ENCODE peak calls at places on chromosomes 13 and 19, in nine cellular contexts. One of them, this sample, is unnamed.

GRCh38 chr13:40509876-40510275 is 156.6 kb downstream of the FOXO1 start:
- DNase-seq in fibroblast of mammary gland: peak; percentile 15
- DNase-seq in heart left ventricle: no peak
- DNase-seq in WTC11: no peak
- DNase-seq in cardiac muscle cell: no peak
- DNase-seq in psoas muscle: no peak
- DNase-seq in Caco-2: no peak
- DNase-seq in activated B cell treated with CpG ODN at 0.5 μM for 24 hours: no peak
- DNase-seq in progenitor cell of endocrine pancreas: no peak
- DNase-seq in this sample: no peak

GRCh38 chr19:33646306-33646705 is 24.6 kb downstream of the CHST8 start:
- DNase-seq in fibroblast of mammary gland: no peak
- DNase-seq in heart left ventricle: no peak
- DNase-seq in WTC11: no peak
- DNase-seq in cardiac muscle cell: no peak
- DNase-seq in psoas muscle: no peak
- DNase-seq in Caco-2: no peak
- DNase-seq in activated B cell treated with CpG ODN at 0.5 μM for 24 hours: no peak
- DNase-seq in progenitor cell of endocrine pancreas: no peak
- DNase-seq in this sample: no peak

GRCh38 chr13:79267560-79267959 is 138.5 kb downstream of the RBM26 start:
- DNase-seq in fibroblast of mammary gland: no peak
- DNase-seq in heart left ventricle: no peak
- DNase-seq in WTC11: no peak
- DNase-seq in cardiac muscle cell: no peak
- DNase-seq in psoas muscle: no peak
- DNase-seq in Caco-2: no peak
- DNase-seq in activated B cell treated with CpG ODN at 0.5 μM for 24 hours: no peak
- DNase-seq in progenitor cell of endocrine pancreas: no peak
- DNase-seq in this sample: no peak

GRCh38 chr13:112711528-112712265 is 21.9 kb downstream of the ATP11A start:
- DNase-seq in fibroblast of mammary gland: peak; percentile 97
- DNase-seq in heart left ventricle: peak; percentile 92
- DNase-seq in WTC11: peak; percentile 74
- DNase-seq in cardiac muscle cell: peak; percentile 87
- DNase-seq in psoas muscle: peak; percentile 83
- DNase-seq in Caco-2: peak; percentile 94
- DNase-seq in activated B cell treated with CpG ODN at 0.5 μM for 24 hours: no peak
- DNase-seq in progenitor cell of endocrine pancreas: peak; percentile 44
- DNase-seq in this sample: peak; percentile 84

GRCh38 chr13:51523082-51523518 is 61.2 kb upstream of the WDFY2 start:
- DNase-seq in fibroblast of mammary gland: peak; percentile 88
- DNase-seq in heart left ventricle: no peak
- DNase-seq in WTC11: no peak
- DNase-seq in cardiac muscle cell: no peak
- DNase-seq in psoas muscle: no peak
- DNase-seq in Caco-2: no peak
- DNase-seq in activated B cell treated with CpG ODN at 0.5 μM for 24 hours: no peak
- DNase-seq in progenitor cell of endocrine pancreas: no peak
- DNase-seq in this sample: no peak

GRCh38 chr19:33426621-33427475 is 53.3 kb downstream of the CEBPG start:
- DNase-seq in fibroblast of mammary gland: no peak
- DNase-seq in heart left ventricle: peak; percentile 5
- DNase-seq in WTC11: no peak
- DNase-seq in cardiac muscle cell: peak; percentile 18
- DNase-seq in psoas muscle: peak; percentile 4
- DNase-seq in Caco-2: no peak
- DNase-seq in activated B cell treated with CpG ODN at 0.5 μM for 24 hours: no peak
- DNase-seq in progenitor cell of endocrine pancreas: no peak
- DNase-seq in this sample: no peak

GRCh38 chr13:44726777-44727176 is 150.6 kb upstream of the TSC22D1 start:
- DNase-seq in fibroblast of mammary gland: no peak
- DNase-seq in heart left ventricle: no peak
- DNase-seq in WTC11: no peak
- DNase-seq in cardiac muscle cell: no peak
- DNase-seq in psoas muscle: no peak
- DNase-seq in Caco-2: no peak
- DNase-seq in activated B cell treated with CpG ODN at 0.5 μM for 24 hours: no peak
- DNase-seq in progenitor cell of endocrine pancreas: no peak
- DNase-seq in this sample: no peak

GRCh38 chr19:43751466-43752220 is 3.1 kb downstream of the SMG9 start:
- DNase-seq in fibroblast of mammary gland: peak; percentile 34
- DNase-seq in heart left ventricle: no peak
- DNase-seq in WTC11: no peak
- DNase-seq in cardiac muscle cell: no peak
- DNase-seq in psoas muscle: no peak
- DNase-seq in Caco-2: no peak
- DNase-seq in activated B cell treated with CpG ODN at 0.5 μM for 24 hours: no peak
- DNase-seq in progenitor cell of endocrine pancreas: no peak
- DNase-seq in this sample: no peak

GRCh38 chr19:43625918-43626579 is 6.6 kb upstream of the ZNF428 start:
- DNase-seq in fibroblast of mammary gland: peak; percentile 50
- DNase-seq in heart left ventricle: no peak
- DNase-seq in WTC11: peak; percentile 74
- DNase-seq in cardiac muscle cell: peak; percentile 13
- DNase-seq in psoas muscle: no peak
- DNase-seq in Caco-2: no peak
- DNase-seq in activated B cell treated with CpG ODN at 0.5 μM for 24 hours: no peak
- DNase-seq in progenitor cell of endocrine pancreas: no peak
- DNase-seq in this sample: no peak

GRCh38 chr19:389935-390289 is 19.0 kb downstream of the C2CD4C start:
- DNase-seq in fibroblast of mammary gland: no peak
- DNase-seq in heart left ventricle: no peak
- DNase-seq in WTC11: no peak
- DNase-seq in cardiac muscle cell: no peak
- DNase-seq in psoas muscle: no peak
- DNase-seq in Caco-2: no peak
- DNase-seq in activated B cell treated with CpG ODN at 0.5 μM for 24 hours: no peak
- DNase-seq in progenitor cell of endocrine pancreas: no peak
- DNase-seq in this sample: no peak

GRCh38 chr19:388691-389090 is 20.3 kb downstream of the C2CD4C start:
- DNase-seq in fibroblast of mammary gland: no peak
- DNase-seq in heart left ventricle: peak; percentile 16
- DNase-seq in WTC11: peak; percentile 8
- DNase-seq in cardiac muscle cell: no peak
- DNase-seq in psoas muscle: no peak
- DNase-seq in Caco-2: no peak
- DNase-seq in activated B cell treated with CpG ODN at 0.5 μM for 24 hours: no peak
- DNase-seq in progenitor cell of endocrine pancreas: no peak
- DNase-seq in this sample: no peak

GRCh38 chr19:390386-391198 is 18.4 kb downstream of the C2CD4C start:
- DNase-seq in fibroblast of mammary gland: no peak
- DNase-seq in heart left ventricle: no peak
- DNase-seq in WTC11: no peak
- DNase-seq in cardiac muscle cell: no peak
- DNase-seq in psoas muscle: no peak
- DNase-seq in Caco-2: no peak
- DNase-seq in activated B cell treated with CpG ODN at 0.5 μM for 24 hours: no peak
- DNase-seq in progenitor cell of endocrine pancreas: no peak
- DNase-seq in this sample: no peak

GRCh38 chr19:387777-388176 is 21.2 kb downstream of the C2CD4C start:
- DNase-seq in fibroblast of mammary gland: no peak
- DNase-seq in heart left ventricle: no peak
- DNase-seq in WTC11: no peak
- DNase-seq in cardiac muscle cell: no peak
- DNase-seq in psoas muscle: no peak
- DNase-seq in Caco-2: no peak
- DNase-seq in activated B cell treated with CpG ODN at 0.5 μM for 24 hours: no peak
- DNase-seq in progenitor cell of endocrine pancreas: no peak
- DNase-seq in this sample: no peak

GRCh38 chr19:389246-389934 is 19.6 kb downstream of the C2CD4C start:
- DNase-seq in fibroblast of mammary gland: no peak
- DNase-seq in heart left ventricle: peak; percentile 16
- DNase-seq in WTC11: peak; percentile 33
- DNase-seq in cardiac muscle cell: peak; percentile 30
- DNase-seq in psoas muscle: no peak
- DNase-seq in Caco-2: no peak
- DNase-seq in activated B cell treated with CpG ODN at 0.5 μM for 24 hours: no peak
- DNase-seq in progenitor cell of endocrine pancreas: no peak
- DNase-seq in this sample: no peak
- TF ChIP-seq CTCF in fibroblast of mammary gland: no peak
- TF ChIP-seq CTCF in heart left ventricle: no peak
- TF ChIP-seq CTCF in WTC11: no peak
- TF ChIP-seq CTCF in cardiac muscle cell: no peak
- TF ChIP-seq CTCF in psoas muscle: peak; percentile 15
- TF ChIP-seq CTCF in Caco-2: peak; percentile 12
- TF ChIP-seq CTCF in activated B cell treated with CpG ODN at 0.5 μM for 24 hours: no peak
- TF ChIP-seq CTCF in progenitor cell of endocrine pancreas: no peak
- TF ChIP-seq CTCF in this sample: no peak

DNA sequence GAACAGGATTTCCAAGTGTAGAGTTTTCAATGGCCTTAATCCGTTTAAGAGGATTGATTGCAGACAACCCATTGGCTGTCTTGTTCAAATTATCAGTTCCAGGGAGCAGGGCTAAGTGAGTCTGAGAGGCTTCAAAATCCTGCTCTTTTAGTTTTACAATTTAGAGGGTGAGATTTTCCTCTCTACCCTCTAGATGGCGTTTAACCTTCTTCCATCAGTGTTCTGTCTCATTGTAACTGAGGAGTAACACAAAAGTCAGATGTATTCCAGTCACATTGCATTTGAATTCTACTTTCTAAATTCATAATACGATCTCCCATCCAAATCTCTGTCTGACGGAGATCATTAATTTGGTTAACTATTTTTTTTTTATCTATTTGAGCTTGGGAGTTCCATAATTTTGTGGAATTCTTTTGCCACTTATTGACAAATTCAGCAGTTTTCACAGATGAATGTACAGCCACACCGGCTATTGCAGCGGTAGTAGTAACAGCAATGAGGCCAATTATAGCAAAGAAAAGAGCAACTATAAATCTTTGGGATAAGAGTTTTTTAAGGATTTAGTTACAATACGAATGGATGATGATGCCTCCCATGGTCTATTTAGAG is 7.8 kb upstream of the C19orf84 start:
- DNase-seq in fibroblast of mammary gland: peak; percentile 45
- DNase-seq in heart left ventricle: no peak
- DNase-seq in WTC11: no peak
- DNase-seq in cardiac muscle cell: peak; percentile 66
- DNase-seq in psoas muscle: no peak
- DNase-seq in Caco-2: no peak
- DNase-seq in activated B cell treated with CpG ODN at 0.5 μM for 24 hours: no peak
- DNase-seq in progenitor cell of endocrine pancreas: no peak
- DNase-seq in this sample: no peak
- TF ChIP-seq CTCF in fibroblast of mammary gland: peak; percentile 58
- TF ChIP-seq CTCF in heart left ventricle: peak; percentile 28
- TF ChIP-seq CTCF in WTC11: peak; percentile 30
- TF ChIP-seq CTCF in cardiac muscle cell: peak; percentile 69
- TF ChIP-seq CTCF in psoas muscle: peak; percentile 33
- TF ChIP-seq CTCF in Caco-2: peak; percentile 59
- TF ChIP-seq CTCF in activated B cell treated with CpG ODN at 0.5 μM for 24 hours: no peak
- TF ChIP-seq CTCF in progenitor cell of endocrine pancreas: peak; percentile 59
- TF ChIP-seq CTCF in this sample: peak; percentile 63

GRCh38 chr19:46173886-46174475 is 25.9 kb downstream of the IGFL2 start:
- DNase-seq in fibroblast of mammary gland: no peak
- DNase-seq in heart left ventricle: no peak
- DNase-seq in WTC11: no peak
- DNase-seq in cardiac muscle cell: no peak
- DNase-seq in psoas muscle: no peak
- DNase-seq in Caco-2: no peak
- DNase-seq in activated B cell treated with CpG ODN at 0.5 μM for 24 hours: no peak
- DNase-seq in progenitor cell of endocrine pancreas: no peak
- DNase-seq in this sample: no peak
- TF ChIP-seq CTCF in fibroblast of mammary gland: no peak
- TF ChIP-seq CTCF in heart left ventricle: no peak
- TF ChIP-seq CTCF in WTC11: no peak
- TF ChIP-seq CTCF in cardiac muscle cell: no peak
- TF ChIP-seq CTCF in psoas muscle: no peak
- TF ChIP-seq CTCF in Caco-2: no peak
- TF ChIP-seq CTCF in activated B cell treated with CpG ODN at 0.5 μM for 24 hours: no peak
- TF ChIP-seq CTCF in progenitor cell of endocrine pancreas: no peak
- TF ChIP-seq CTCF in this sample: peak; percentile 7

GRCh38 chr19:8357007-8357521 is 6.9 kb upstream of the ANGPTL4 start:
- DNase-seq in fibroblast of mammary gland: no peak
- DNase-seq in heart left ventricle: no peak
- DNase-seq in WTC11: no peak
- DNase-seq in cardiac muscle cell: no peak
- DNase-seq in psoas muscle: no peak
- DNase-seq in Caco-2: no peak
- DNase-seq in activated B cell treated with CpG ODN at 0.5 μM for 24 hours: no peak
- DNase-seq in progenitor cell of endocrine pancreas: no peak
- DNase-seq in this sample: no peak

GRCh38 chr19:8360196-8360595 is 3.8 kb upstream of the ANGPTL4 start:
- DNase-seq in fibroblast of mammary gland: no peak
- DNase-seq in heart left ventricle: no peak
- DNase-seq in WTC11: no peak
- DNase-seq in cardiac muscle cell: no peak
- DNase-seq in psoas muscle: no peak
- DNase-seq in Caco-2: no peak
- DNase-seq in activated B cell treated with CpG ODN at 0.5 μM for 24 hours: no peak
- DNase-seq in progenitor cell of endocrine pancreas: no peak
- DNase-seq in this sample: no peak

GRCh38 chr19:8352134-8352827 is 9.2 kb upstream of the KANK3 start:
- DNase-seq in fibroblast of mammary gland: no peak
- DNase-seq in heart left ventricle: no peak
- DNase-seq in WTC11: no peak
- DNase-seq in cardiac muscle cell: no peak
- DNase-seq in psoas muscle: no peak
- DNase-seq in Caco-2: no peak
- DNase-seq in activated B cell treated with CpG ODN at 0.5 μM for 24 hours: no peak
- DNase-seq in progenitor cell of endocrine pancreas: no peak
- DNase-seq in this sample: no peak

GRCh38 chr19:8358948-8359347 is 5.0 kb upstream of the ANGPTL4 start:
- DNase-seq in fibroblast of mammary gland: no peak
- DNase-seq in heart left ventricle: no peak
- DNase-seq in WTC11: no peak
- DNase-seq in cardiac muscle cell: no peak
- DNase-seq in psoas muscle: no peak
- DNase-seq in Caco-2: no peak
- DNase-seq in activated B cell treated with CpG ODN at 0.5 μM for 24 hours: no peak
- DNase-seq in progenitor cell of endocrine pancreas: no peak
- DNase-seq in this sample: no peak

GRCh38 chr19:8355631-8356402 is 8.1 kb upstream of the ANGPTL4 start:
- DNase-seq in fibroblast of mammary gland: peak; percentile 100
- DNase-seq in heart left ventricle: peak; percentile 79
- DNase-seq in WTC11: no peak
- DNase-seq in cardiac muscle cell: no peak
- DNase-seq in psoas muscle: peak; percentile 53
- DNase-seq in Caco-2: no peak
- DNase-seq in activated B cell treated with CpG ODN at 0.5 μM for 24 hours: no peak
- DNase-seq in progenitor cell of endocrine pancreas: no peak
- DNase-seq in this sample: no peak
- TF ChIP-seq CTCF in fibroblast of mammary gland: no peak
- TF ChIP-seq CTCF in heart left ventricle: no peak
- TF ChIP-seq CTCF in WTC11: no peak
- TF ChIP-seq CTCF in cardiac muscle cell: no peak
- TF ChIP-seq CTCF in psoas muscle: no peak
- TF ChIP-seq CTCF in Caco-2: no peak
- TF ChIP-seq CTCF in activated B cell treated with CpG ODN at 0.5 μM for 24 hours: no peak
- TF ChIP-seq CTCF in progenitor cell of endocrine pancreas: no peak
- TF ChIP-seq CTCF in this sample: no peak